ENCODE peak calls at places on chromosomes 2 and 18, in four cellular contexts. U, P, V and J are unnamed samples.

GRCh38 chr2:217147751-217148318 is 288.0 kb upstream of the TNP1 start:
- DNase-seq in U (peak), P (no peak), V (no peak), J (no peak)

GRCh38 chr18:44039826-44040225 is 640.9 kb upstream of the SETBP1 start:
- DNase-seq in U (no peak), P (no peak), V (no peak), J (no peak)

GRCh38 chr2:127609818-127610217 is 36.1 kb upstream of the GPR17 start:
- DNase-seq in U (no peak), P (no peak), V (peak), J (no peak)

GRCh38 chr2:9045595-9045994 is 42.1 kb upstream of the MBOAT2 start:
- DNase-seq in U (no peak), P (no peak), V (no peak), J (no peak)

GRCh38 chr2:224885836-224886547 is 156.3 kb downstream of the DOCK10 start:
- DNase-seq in U (no peak), P (no peak), V (no peak), J (no peak)

GRCh38 chr18:28177828-28178635 is 1.1 kb upstream of the CDH2 start:
- DNase-seq in U (no peak), P (no peak), V (peak), J (peak)

GRCh38 chr2:48915884-48916283 is 160.4 kb upstream of the LHCGR start:
- DNase-seq in U (no peak), P (no peak), V (no peak), J (no peak)

GRCh38 chr18:22277758-22278157 is 108.4 kb downstream of the GATA6 start:
- DNase-seq in U (no peak), P (no peak), V (no peak), J (no peak)

GRCh38 chr2:2834105-2834504 is 503.0 kb upstream of the MYT1L start:
- DNase-seq in U (no peak), P (no peak), V (no peak), J (no peak)

GRCh38 chr2:63124850-63125249 is 74.2 kb downstream of the OTX1 start:
- DNase-seq in U (no peak), P (no peak), V (no peak), J (no peak)

GRCh38 chr2:63121055-63121834 is 70.6 kb downstream of the OTX1 start:
- DNase-seq in U (no peak), P (no peak), V (no peak), J (no peak)

GRCh38 chr2:63127594-63127993 is 77.0 kb downstream of the OTX1 start:
- DNase-seq in U (no peak), P (no peak), V (no peak), J (no peak)

GRCh38 chr2:63122921-63123320 is 72.3 kb downstream of the OTX1 start:
- DNase-seq in U (no peak), P (no peak), V (no peak), J (no peak)

GRCh38 chr2:63124209-63124608 is 73.6 kb downstream of the OTX1 start:
- DNase-seq in U (no peak), P (no peak), V (no peak), J (no peak)
- TF ChIP-seq JUND in U (no peak), P (no peak), V (no peak), J (no peak)

DNA sequence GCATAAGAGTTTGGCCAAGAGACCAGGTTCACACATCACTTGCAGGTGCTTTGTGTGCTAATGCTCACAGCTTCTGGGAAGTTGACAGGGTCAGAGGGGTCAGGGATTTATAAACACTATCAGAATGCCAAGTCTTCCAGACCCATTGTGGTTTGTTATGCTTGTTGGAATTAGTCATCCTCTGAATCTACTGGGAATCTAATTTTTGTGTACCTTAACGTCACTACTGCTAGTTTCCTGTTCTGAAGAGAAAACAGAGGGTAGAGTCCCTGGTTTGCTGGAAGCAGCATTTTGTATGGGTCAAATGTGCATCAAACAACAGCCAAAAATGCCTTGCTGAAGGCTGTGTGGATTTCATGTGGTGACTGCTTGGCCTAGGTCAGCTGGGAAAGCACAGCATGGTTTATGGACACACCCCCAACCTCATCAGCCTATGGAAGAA is 33.3 kb downstream of the ANTXR1 start:
- DNase-seq in U (no peak), P (no peak), V (no peak), J (no peak)
- TF ChIP-seq JUND in U (no peak), P (no peak), V (peak), J (no peak)

GRCh38 chr2:45011621-45012602 is 2.7 kb upstream of the SIX2 start:
- DNase-seq in U (no peak), P (no peak), V (peak), J (no peak)

GRCh38 chr2:45010706-45011036 is 1.4 kb upstream of the SIX2 start:
- DNase-seq in U (no peak), P (no peak), V (no peak), J (peak)

GRCh38 chr2:45012733-45013132 is 3.5 kb upstream of the SIX2 start:
- DNase-seq in U (no peak), P (no peak), V (peak), J (no peak)

GRCh38 chr2:45014016-45014702 is 4.9 kb upstream of the SIX2 start:
- DNase-seq in U (peak), P (no peak), V (peak), J (no peak)

DNA sequence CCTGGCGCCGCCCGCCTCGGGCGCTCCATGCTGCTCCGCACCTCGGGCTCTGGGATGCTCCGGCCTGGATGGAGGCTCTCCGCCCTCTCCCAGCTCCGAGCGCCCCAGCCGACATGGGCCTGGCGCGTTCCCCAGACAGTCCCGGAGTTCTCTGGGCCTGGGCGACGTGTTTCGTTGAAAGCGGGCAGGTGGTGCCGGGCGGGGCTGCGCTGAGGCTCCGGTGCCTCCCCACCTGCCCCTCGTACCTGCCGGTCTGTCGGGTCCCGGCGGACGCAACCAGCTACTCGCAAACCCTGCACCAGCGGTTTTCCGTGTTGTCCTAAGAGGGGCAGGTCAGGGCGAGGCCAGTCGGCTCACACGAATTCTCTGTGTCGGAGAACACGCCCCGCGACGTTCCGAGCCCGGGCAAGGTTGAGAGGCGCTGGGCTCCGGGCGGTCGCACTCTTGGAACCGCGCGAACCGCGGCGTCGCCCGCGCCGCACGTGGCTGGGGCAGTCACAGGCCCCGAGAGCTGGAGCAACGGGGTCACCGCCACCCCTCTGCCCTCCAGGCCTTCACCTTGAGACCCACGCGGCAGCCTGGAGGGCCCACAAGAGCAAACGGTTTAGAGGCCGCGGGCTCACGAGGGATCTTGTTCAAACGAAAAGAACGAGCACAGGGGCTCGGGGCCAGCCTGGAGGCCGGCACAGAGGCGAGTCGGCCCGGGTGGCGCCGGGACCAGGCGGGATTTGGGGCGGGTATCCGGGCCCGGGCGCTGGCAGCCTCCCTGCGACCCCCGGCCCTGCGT is 4.2 kb upstream of the SIX2 start:
- DNase-seq in U (no peak), P (no peak), V (peak), J (no peak)
- TF ChIP-seq JUND in U (no peak), P (no peak), V (no peak), J (no peak)

DNA sequence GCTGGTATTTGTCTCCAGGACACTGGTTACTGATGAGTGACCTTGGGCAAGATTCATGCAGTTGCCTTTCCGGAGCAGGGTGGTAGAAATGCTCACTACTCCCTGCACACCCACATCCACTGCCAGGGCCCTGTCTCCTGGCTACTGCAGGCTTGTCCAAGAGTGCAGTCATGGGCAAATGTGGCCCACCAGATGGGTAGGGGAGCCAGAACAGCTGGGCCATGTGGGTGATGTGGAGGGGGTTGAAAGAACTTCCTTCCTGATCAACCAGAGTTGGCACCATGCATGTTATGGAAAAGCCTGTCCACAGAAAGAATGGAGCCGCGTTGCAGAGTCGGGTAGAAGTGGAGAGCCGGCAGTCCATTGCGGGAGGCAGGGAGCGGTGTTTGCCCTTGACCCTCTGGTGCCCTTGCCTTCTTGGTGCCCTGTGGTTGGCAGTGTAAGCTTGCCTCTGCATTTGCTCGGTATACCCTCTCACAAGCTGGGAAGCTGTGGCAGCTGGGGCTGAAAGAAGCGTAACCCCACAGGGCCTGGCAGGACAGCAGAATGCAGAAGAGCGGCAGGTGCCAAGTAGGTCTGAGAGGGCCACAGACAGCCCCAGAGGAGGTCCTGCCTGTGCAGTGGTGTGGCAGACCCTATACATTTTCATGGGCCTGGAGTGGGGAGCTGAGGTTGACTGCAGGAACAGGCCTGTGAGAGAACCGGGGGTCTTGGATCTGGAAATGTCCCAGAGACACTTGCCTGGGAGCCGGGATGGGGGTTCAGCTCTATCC is 253.2 kb downstream of the TFCP2L1 start:
- DNase-seq in U (no peak), P (no peak), V (no peak), J (no peak)
- TF ChIP-seq JUND in U (no peak), P (no peak), V (no peak), J (no peak)

DNA sequence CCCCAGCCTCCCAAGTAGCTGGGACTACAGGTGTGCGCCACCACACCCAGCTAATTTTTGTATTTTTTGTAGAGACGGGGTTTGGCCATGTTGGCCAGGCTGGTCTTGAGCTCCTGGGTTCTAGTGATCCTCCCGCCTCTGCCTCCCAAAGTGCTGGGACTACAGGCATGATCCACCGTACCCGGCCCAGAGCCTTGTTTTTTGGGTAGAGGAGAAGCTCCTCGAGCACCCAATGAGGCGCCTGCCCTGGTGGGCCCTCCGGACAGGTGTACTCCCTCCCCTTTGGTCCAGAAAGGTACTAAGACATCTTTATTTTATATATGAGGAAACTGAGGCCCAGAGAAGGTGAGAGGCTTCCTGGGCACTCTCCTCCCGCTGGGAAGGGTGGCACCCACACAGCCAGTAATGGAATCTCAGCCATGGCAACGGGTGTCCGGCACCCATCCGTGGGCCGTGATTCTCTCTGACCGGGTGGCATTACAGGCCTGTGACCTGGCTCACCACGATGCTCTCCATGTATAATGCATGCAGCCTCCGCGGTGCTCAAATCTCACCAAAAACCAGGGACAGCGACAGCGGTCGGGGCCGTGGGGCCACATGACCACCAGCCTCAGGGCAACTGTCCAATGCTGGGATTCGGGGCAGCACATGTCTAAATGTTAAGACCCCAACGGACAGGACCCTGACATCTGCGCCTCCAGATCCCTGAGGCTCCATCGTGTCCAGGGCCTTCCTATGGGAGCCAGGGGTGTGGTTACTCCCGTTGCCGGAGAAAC is 16.8 kb upstream of the KLHL30 start:
- DNase-seq in U (no peak), P (no peak), V (no peak), J (no peak)
- TF ChIP-seq JUND in U (no peak), P (no peak), V (no peak), J (no peak)